ENCODE peak calls at places on chromosomes 11 and 22, in six cellular contexts. P, K, D, O, Z and S are unnamed samples.

GRCh38 chr11:71076525-71077304 is 175.7 kb downstream of the SHANK2 start:
- DNase-seq in P (no peak), K (no peak), D (no peak), O (no peak), Z (no peak), S (no peak)

GRCh38 chr22:28105396-28105795 is 186.3 kb upstream of the PITPNB start:
- DNase-seq in P (no peak), K (no peak), D (no peak), O (no peak), Z (no peak), S (no peak)

GRCh38 chr11:71246559-71246958 is 5.8 kb downstream of the SHANK2 start:
- DNase-seq in P (no peak), K (no peak), D (no peak), O (no peak), Z (no peak), S (no peak)

GRCh38 chr22:37896181-37896592 is 9.9 kb upstream of the MICALL1 start:
- DNase-seq in P (no peak), K (peak), D (no peak), O (no peak), Z (peak), S (no peak)

GRCh38 chr11:101127699-101128570 is 1.7 kb downstream of the PGR start:
- DNase-seq in P (no peak), K (no peak), D (peak), O (peak), Z (no peak), S (no peak)

GRCh38 chr22:19819911-19820879 is 34.5 kb downstream of the GNB1L start:
- DNase-seq in P (no peak), K (no peak), D (peak), O (no peak), Z (no peak), S (no peak)

GRCh38 chr11:9170450-9170849 is 79.1 kb upstream of the SCUBE2 start:
- DNase-seq in P (peak), K (no peak), D (no peak), O (no peak), Z (no peak), S (no peak)

GRCh38 chr11:111526501-111526900 is 11.9 kb downstream of the HOATZ start:
- DNase-seq in P (peak), K (no peak), D (no peak), O (no peak), Z (no peak), S (no peak)

GRCh38 chr11:6480299-6480914 is 724 bp downstream of the ARFIP2 start:
- DNase-seq in P (no peak), K (no peak), D (peak), O (no peak), Z (no peak), S (no peak)

GRCh38 chr11:116698080-116698479 is 74.7 kb downstream of the BUD13 start:
- DNase-seq in P (no peak), K (no peak), D (no peak), O (no peak), Z (no peak), S (no peak)

GRCh38 chr11:80074837-80075236 is 634.0 kb upstream of the TENM4 start:
- DNase-seq in P (no peak), K (no peak), D (no peak), O (no peak), Z (no peak), S (no peak)

GRCh38 chr11:8251767-8252295 is 11.8 kb downstream of the LMO1 start:
- DNase-seq in P (no peak), K (no peak), D (no peak), O (no peak), Z (no peak), S (no peak)

GRCh38 chr11:111148953-111149352 is 96.6 kb upstream of the POU2AF2 start:
- DNase-seq in P (no peak), K (no peak), D (no peak), O (no peak), Z (no peak), S (no peak)

GRCh38 chr22:32623943-32624342 is 149.3 kb downstream of the FBXO7 start:
- DNase-seq in P (no peak), K (no peak), D (peak), O (no peak), Z (peak), S (no peak)

GRCh38 chr11:64887234-64887756 is 8.9 kb upstream of the EHD1 start:
- DNase-seq in P (no peak), K (no peak), D (no peak), O (no peak), Z (no peak), S (no peak)

GRCh38 chr11:783581-784015 is 6.3 kb downstream of the CEND1 start:
- DNase-seq in P (peak), K (no peak), D (peak), O (peak), Z (no peak), S (no peak)

GRCh38 chr22:24827305-24827704 is 21.3 kb downstream of the SGSM1 start:
- DNase-seq in P (no peak), K (no peak), D (peak), O (no peak), Z (no peak), S (no peak)

GRCh38 chr11:118108513-118108912 is 21.8 kb upstream of the SMIM35 start:
- DNase-seq in P (no peak), K (no peak), D (no peak), O (no peak), Z (no peak), S (no peak)

GRCh38 chr22:40273319-40273718 is 73.0 kb upstream of the ADSL start:
- DNase-seq in P (no peak), K (no peak), D (no peak), O (no peak), Z (no peak), S (no peak)

GRCh38 chr11:113694390-113694789 is 11.7 kb downstream of the TMPRSS5 start:
- DNase-seq in P (no peak), K (no peak), D (no peak), O (no peak), Z (no peak), S (no peak)

GRCh38 chr11:128157423-128158298 is 429.7 kb downstream of the ETS1 start:
- DNase-seq in P (peak), K (peak), D (peak), O (peak), Z (peak), S (no peak)

GRCh38 chr11:111819161-111820058 is 52.0 kb downstream of the ALG9 start:
- DNase-seq in P (no peak), K (no peak), D (peak), O (no peak), Z (no peak), S (no peak)

GRCh38 chr11:117425679-117426296 is 98.1 kb downstream of the CEP164 start:
- DNase-seq in P (no peak), K (no peak), D (no peak), O (no peak), Z (no peak), S (no peak)

GRCh38 chr11:94784884-94785283 is 16.7 kb downstream of the AMOTL1 start:
- DNase-seq in P (no peak), K (no peak), D (no peak), O (no peak), Z (no peak), S (no peak)

GRCh38 chr11:8833568-8834275 is 77.3 kb upstream of the AKIP1 start:
- DNase-seq in P (no peak), K (no peak), D (no peak), O (no peak), Z (no peak), S (no peak)

GRCh38 chr11:6608726-6609501 is 3.1 kb downstream of the TAF10 start:
- DNase-seq in P (no peak), K (no peak), D (no peak), O (no peak), Z (no peak), S (no peak)

DNA sequence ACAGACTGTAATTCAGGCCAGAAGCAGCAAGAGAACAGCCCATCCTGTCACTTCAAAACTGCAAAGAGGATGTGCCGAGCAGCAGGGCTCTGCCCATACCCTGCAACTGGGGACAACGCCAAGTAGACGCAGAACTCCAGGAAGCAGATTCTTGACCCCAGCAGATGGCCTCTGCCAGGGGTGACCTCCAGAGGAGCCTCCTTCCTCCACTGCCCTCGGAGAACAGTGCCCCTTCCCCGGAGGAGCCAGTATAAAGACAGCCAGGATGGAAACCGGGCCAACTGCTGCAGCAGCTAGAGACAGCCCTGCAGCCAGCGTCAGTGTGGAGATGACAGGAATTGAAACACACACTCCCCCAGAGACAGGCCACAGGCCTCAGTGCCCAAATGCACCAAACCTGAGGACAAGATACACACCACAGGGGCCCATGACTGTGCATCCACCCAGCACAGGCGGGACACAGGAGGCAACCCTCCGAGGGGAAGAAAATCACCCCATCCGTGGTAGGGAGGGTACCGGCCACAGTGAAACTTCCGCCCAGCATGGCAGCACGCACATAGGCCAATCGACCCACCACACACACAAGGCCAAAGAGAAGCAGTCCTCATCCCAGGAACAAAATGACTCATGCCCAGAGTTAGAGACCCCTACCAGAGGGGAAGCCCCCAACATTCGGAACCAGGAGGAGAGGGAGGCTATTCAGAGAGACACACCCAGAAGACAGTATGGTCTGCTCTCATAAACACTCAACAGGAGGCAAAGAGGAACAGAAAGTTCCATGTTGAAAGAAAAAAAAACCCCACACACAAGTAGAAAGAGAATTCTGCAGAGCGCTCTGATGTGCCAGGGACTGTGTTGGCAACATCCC is 5.6 kb downstream of the AHNAK start:
- DNase-seq in P (no peak), K (peak), D (no peak), O (no peak), Z (no peak), S (no peak)
- TF ChIP-seq POLR2A in P (no peak), K (peak), D (no peak), O (no peak), Z (no peak), S (no peak)

GRCh38 chr11:126416542-126417090 is 61.1 kb downstream of the ST3GAL4 start:
- DNase-seq in P (no peak), K (peak), D (peak), O (no peak), Z (no peak), S (no peak)
- TF ChIP-seq POLR2A in P (no peak), K (no peak), D (no peak), O (no peak), Z (no peak), S (no peak)

GRCh38 chr22:35258144-35258988 is 1.1 kb downstream of the HMGXB4 start:
- DNase-seq in P (peak), K (no peak), D (no peak), O (peak), Z (no peak), S (no peak)

GRCh38 chr22:35257002-35257320 is 332 bp upstream of the HMGXB4 start:
- DNase-seq in P (no peak), K (no peak), D (no peak), O (no peak), Z (no peak), S (no peak)

GRCh38 chr22:35253946-35254345 is 3.3 kb upstream of the HMGXB4 start:
- DNase-seq in P (no peak), K (no peak), D (no peak), O (no peak), Z (no peak), S (no peak)

DNA sequence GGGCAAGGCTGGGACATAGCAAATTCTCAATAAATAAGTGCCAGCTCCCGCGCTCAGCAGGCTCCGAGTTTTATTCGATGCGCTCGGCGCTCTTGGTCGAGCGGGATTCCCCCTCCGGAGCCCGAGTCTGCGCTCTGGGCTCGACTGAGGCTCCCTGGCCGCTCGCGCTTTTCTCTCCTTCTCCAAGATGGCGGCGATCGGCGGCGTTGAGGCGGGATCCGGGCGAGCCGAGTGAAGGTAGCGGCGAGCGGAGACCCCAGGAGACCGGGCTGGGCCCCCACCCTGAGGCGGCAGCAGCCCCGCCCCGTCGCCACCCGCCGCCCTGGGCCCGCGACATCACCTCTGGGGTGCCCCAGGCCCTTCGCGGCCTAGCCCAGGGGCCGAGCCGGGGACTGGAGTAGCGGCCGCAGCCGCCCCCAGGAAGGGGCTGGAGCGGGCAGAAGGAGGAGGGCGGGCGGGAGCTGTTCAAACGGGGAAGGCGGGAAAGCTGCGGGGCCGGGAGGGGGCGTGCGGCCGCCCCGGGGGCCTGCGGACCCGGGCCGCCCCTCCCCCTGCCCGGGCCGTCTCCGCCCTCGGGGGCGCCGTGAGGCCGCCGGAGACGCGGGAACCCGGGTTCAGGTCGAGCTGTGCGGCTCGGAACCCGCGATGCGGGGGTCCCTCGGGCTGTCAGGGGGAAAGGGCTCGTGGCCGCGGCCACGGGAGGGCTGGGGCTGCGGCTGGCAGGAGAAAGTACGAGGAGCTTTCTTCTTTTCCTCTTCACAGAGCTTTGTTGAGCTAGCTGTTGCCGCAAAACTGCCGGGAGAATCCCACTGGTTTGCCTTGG is at the start of gene HMGXB4:
- DNase-seq in P (peak), K (peak), D (peak), O (peak), Z (peak), S (peak)
- TF ChIP-seq POLR2A in P (no peak), K (peak), D (no peak), O (peak), Z (peak), S (peak)

DNA sequence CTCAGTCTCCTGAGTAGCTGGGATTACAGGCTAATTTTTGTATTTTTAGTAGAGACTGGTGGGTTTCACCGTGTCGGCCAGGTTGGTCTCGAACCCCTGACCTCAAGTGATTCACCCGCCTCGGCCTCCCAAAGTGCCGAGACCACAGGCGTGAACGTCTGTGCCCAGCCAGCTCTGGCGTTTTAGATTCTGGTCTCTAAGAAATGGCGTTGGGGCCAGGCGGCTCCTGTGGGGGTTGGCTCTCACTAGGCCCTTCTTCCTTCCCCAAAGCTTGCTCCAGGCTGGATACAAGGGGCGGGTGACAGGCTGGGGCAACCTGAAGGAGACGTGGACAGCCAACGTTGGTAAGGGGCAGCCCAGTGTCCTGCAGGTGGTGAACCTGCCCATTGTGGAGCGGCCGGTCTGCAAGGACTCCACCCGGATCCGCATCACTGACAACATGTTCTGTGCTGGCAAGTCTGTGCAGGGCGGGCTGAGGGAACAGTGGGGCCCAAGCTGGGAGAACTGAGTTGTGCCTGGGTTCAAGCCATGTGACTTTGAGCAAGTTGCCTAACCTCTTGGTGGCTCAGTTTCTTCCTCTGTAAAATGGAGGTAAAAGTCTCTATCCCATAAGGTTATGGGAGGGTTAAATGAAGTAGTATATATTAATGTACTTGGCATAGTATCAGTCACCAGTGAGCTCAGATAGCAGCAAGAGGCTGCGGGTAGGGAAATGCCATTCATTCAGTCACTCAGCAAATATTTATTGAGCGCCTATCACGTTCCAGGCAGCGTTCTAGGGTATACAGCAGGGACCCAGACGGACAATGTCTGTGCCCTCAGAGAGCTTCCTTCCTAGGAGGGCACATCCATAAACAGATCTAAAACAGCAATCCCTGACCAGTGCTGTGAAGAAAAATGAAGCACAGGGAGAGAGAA is 10.4 kb downstream of the F2 start:
- DNase-seq in P (no peak), K (no peak), D (no peak), O (no peak), Z (no peak), S (no peak)
- TF ChIP-seq POLR2A in P (no peak), K (no peak), D (no peak), O (no peak), Z (peak), S (no peak)

DNA sequence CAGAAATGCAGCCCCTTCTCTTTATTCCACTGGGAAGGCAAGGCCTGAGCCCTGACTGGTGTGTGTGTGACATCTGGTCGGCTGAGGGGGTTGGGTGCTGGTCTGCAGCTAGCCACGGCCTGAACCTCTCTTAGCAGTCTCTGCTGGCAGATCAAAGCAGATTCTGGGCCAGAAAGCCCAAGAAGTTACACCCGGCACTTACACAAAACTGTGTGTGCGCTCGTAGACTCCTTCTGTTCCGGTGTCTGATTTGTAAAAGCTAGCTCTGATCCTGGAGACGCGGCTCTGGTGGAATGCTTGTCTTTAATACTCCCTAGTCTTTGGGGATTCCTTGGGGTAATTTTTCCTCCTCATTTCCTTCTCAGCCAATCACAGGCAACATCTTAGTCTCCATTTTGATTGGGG is 5.5 kb downstream of the PKNOX2 start:
- DNase-seq in P (no peak), K (no peak), D (no peak), O (no peak), Z (no peak), S (no peak)
- TF ChIP-seq POLR2A in P (no peak), K (no peak), D (no peak), O (no peak), Z (no peak), S (no peak)

GRCh38 chr11:73306977-73307322 is 1.1 kb upstream of the ARHGEF17 start:
- DNase-seq in P (no peak), K (no peak), D (no peak), O (no peak), Z (no peak), S (no peak)

GRCh38 chr11:73307323-73308002 is 613 bp upstream of the ARHGEF17 start:
- DNase-seq in P (peak), K (peak), D (peak), O (peak), Z (peak), S (peak)

GRCh38 chr11:73308963-73309960 is 1.2 kb downstream of the ARHGEF17 start:
- DNase-seq in P (peak), K (no peak), D (peak), O (peak), Z (peak), S (peak)

GRCh38 chr11:73310076-73310475 is 2.0 kb downstream of the ARHGEF17 start:
- DNase-seq in P (no peak), K (no peak), D (no peak), O (no peak), Z (no peak), S (no peak)

DNA sequence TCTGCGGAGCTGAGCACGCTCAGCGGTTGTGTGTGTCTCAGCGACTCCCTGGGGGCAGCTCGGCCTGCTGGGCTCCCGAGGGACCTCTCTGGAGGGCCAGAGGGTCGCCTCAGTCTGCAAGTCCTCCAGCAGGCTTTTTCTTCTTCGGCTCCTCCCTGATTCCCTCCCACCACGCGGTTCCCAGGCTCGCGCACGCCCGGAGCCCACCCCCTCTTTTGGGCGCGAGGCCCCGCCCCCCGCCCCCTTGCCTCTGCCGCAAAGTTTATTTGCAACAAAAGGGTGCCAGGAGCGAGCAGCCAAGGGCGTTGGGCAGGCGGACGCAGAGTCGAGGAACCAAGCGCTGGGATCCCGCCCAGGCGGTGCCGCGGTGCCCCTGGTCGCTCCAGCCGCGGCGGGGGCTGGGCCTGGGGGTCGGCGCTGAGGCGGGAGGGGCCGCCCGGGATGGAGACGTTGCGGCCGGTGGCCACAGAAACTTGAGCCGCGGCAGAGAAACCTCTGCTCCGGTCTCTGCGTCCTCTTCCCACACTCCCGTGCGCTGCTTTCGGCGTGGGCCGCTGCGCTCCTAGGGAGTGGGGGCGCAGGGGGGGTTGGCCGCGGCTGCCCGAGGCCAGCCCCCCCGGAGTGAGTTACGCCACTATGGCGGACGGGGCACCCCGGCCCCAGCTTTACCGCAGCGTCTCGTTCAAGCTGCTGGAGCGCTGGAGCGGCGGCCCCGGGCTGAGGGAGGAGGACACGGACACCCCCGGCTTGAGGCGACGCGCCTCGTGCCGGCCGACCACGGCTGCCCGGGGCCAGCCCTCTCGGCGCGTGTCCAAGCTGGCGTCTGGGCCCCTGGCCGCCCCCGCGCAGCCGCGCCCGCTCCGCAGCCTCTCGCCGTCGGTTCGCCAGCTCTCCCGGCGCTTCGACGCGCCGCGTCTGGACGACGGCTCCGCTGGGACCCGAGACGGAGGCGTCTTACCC is at the start of gene ARHGEF17:
- DNase-seq in P (peak), K (no peak), D (peak), O (peak), Z (peak), S (no peak)
- TF ChIP-seq POLR2A in P (no peak), K (peak), D (no peak), O (no peak), Z (no peak), S (peak)